ENCODE peak calls at places on chromosomes 3 and 15, in six cellular contexts. Z, W, U, J, I and Y are unnamed samples.

GRCh38 chr3:2993719-2994118 is 116.5 kb downstream of the IL5RA start:
- DNase-seq in Z (no peak), W (no peak), U (no peak), J (no peak), I (no peak), Y (no peak)

GRCh38 chr3:108472011-108472591 is 38.3 kb downstream of the MYH15 start:
- DNase-seq in Z (no peak), W (no peak), U (peak; percentile 69), J (no peak), I (no peak), Y (no peak)

GRCh38 chr3:31135546-31135945 is 241.1 kb upstream of the GADL1 start:
- DNase-seq in Z (no peak), W (no peak), U (no peak), J (no peak), I (no peak), Y (no peak)

GRCh38 chr3:32934150-32934742 is 17.2 kb upstream of the CCR4 start:
- DNase-seq in Z (no peak), W (no peak), U (no peak), J (no peak), I (peak; percentile 35), Y (no peak)

GRCh38 chr15:28246605-28247004 is 75.4 kb downstream of the HERC2 start:
- DNase-seq in Z (no peak), W (no peak), U (no peak), J (no peak), I (no peak), Y (no peak)

GRCh38 chr15:59364238-59364637 is 8.4 kb downstream of the MYO1E start:
- DNase-seq in Z (no peak), W (no peak), U (no peak), J (no peak), I (no peak), Y (no peak)

GRCh38 chr3:132980102-132980501 is 58.1 kb upstream of the TMEM108 start:
- DNase-seq in Z (no peak), W (no peak), U (no peak), J (no peak), I (no peak), Y (no peak)

GRCh38 chr3:127775398-127776109 is 46.8 kb downstream of the MGLL start:
- DNase-seq in Z (peak; percentile 49), W (no peak), U (peak; percentile 56), J (peak; percentile 72), I (peak; percentile 29), Y (no peak)

GRCh38 chr3:19213608-19214220 is 65.4 kb downstream of the KCNH8 start:
- DNase-seq in Z (no peak), W (no peak), U (no peak), J (peak; percentile 58), I (no peak), Y (no peak)

GRCh38 chr15:81897011-81897677 is 148.7 kb downstream of the MEX3B start:
- DNase-seq in Z (no peak), W (no peak), U (peak; percentile 49), J (no peak), I (no peak), Y (no peak)

GRCh38 chr3:46455231-46456115 is 9.2 kb downstream of the LTF start:
- DNase-seq in Z (no peak), W (no peak), U (no peak), J (no peak), I (no peak), Y (no peak)

GRCh38 chr15:44595656-44596510 is 58.9 kb downstream of the EIF3J start:
- DNase-seq in Z (no peak), W (no peak), U (no peak), J (no peak), I (no peak), Y (no peak)

GRCh38 chr3:9508781-9509180 is 44.8 kb downstream of the LHFPL4 start:
- DNase-seq in Z (no peak), W (no peak), U (no peak), J (no peak), I (no peak), Y (no peak)

GRCh38 chr3:48465237-48465530 is 18.6 kb downstream of the ATRIP start:
- DNase-seq in Z (no peak), W (no peak), U (no peak), J (no peak), I (no peak), Y (no peak)

GRCh38 chr3:151183253-151183652 is 19.8 kb downstream of the GPR171 start:
- DNase-seq in Z (no peak), W (no peak), U (no peak), J (no peak), I (no peak), Y (no peak)

DNA sequence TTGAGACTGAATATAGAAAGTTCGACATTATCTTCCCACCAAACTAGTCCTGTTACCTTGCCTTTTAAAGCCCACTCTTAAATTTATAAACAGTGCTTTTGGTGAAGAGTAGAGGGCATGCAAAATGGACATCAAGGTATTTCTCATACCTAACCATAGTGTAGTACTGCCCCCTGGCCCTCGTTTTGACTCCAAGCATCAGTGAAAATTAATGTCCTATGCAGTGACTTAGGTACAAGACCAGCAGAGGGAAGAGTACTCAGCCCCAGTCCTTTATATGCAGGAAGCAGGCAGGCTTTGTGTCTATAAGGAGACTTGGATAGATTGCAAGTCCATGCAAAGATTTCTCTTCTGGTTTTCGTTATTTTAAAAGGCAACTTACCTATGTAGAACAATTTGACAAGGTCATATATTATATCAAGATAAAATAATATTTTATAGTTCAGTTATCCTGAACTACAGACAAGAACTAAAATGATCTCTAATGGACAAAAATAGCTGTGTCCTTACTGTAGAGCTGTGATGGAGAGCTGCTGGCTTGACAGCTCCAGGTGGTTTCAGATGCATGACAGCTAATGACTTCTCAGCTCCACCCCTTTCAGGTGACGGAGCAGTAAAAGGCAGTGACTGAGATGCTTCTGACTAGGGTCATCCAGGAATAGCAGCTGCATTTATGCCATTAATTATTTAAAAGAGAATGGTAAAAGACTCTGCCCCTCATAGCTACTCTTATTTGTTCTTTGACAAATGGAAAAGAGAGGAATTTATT is 646.1 kb downstream of the SQOR start:
- DNase-seq in Z (no peak), W (no peak), U (no peak), J (no peak), I (peak; percentile 65), Y (no peak)
- TF ChIP-seq CTCF in Z (no peak), W (peak; percentile 43), U (no peak), J (no peak), I (peak; percentile 11), Y (no peak)

DNA sequence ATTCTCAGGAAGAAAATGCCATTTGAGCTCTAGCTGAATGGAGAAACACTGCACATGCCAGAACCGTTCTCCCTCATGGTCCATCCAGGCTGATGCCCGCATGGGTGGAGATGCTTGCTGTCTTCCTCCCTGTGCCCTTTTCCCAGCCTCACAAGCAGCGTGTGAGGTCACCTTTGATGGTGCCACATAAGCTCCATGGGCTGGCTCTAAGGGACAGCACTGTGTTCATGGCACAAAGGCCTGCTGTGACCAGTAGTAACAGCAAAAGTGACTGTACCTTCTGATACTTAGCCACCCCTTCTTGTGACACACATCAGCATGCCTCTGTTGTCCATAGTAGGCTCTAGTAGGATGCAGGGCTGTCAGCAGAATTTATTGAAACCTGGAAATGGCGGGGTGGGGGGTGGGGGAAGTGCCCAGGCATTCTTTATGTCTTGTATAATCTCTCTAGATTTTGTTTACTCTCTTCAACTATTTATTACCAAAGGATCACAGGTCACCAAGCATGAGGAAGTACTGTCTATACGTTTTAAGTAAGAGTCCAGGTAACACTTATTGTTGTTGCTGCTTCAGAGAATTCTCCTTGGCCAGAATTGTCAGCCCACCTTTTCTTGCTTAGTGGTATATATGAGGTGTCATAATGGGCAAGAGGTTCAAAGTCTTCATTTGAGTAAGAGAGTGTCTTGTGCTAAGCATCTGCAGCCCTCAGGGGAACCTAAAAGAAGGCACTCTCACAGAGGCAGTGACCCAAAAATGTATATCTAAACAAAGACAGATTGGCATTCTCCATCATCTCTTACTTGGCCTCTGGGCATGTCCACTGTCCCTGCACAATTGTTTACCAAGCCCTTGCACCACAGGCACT is 56.5 kb downstream of the RAB7A start:
- DNase-seq in Z (no peak), W (no peak), U (no peak), J (no peak), I (no peak), Y (no peak)
- TF ChIP-seq CTCF in Z (no peak), W (no peak), U (no peak), J (no peak), I (no peak), Y (no peak)

GRCh38 chr15:90234519-90234988 is 545 bp downstream of the GDPGP1 start:
- DNase-seq in Z (no peak), W (no peak), U (no peak), J (no peak), I (no peak), Y (no peak)
- TF ChIP-seq CTCF in Z (no peak), W (no peak), U (no peak), J (no peak), I (no peak), Y (no peak)

GRCh38 chr15:31302778-31303433 is 23.7 kb upstream of the KLF13 start:
- DNase-seq in Z (no peak), W (no peak), U (no peak), J (peak; percentile 70), I (no peak), Y (no peak)
- TF ChIP-seq CTCF in Z (no peak), W (no peak), U (no peak), J (no peak), I (no peak), Y (no peak)

DNA sequence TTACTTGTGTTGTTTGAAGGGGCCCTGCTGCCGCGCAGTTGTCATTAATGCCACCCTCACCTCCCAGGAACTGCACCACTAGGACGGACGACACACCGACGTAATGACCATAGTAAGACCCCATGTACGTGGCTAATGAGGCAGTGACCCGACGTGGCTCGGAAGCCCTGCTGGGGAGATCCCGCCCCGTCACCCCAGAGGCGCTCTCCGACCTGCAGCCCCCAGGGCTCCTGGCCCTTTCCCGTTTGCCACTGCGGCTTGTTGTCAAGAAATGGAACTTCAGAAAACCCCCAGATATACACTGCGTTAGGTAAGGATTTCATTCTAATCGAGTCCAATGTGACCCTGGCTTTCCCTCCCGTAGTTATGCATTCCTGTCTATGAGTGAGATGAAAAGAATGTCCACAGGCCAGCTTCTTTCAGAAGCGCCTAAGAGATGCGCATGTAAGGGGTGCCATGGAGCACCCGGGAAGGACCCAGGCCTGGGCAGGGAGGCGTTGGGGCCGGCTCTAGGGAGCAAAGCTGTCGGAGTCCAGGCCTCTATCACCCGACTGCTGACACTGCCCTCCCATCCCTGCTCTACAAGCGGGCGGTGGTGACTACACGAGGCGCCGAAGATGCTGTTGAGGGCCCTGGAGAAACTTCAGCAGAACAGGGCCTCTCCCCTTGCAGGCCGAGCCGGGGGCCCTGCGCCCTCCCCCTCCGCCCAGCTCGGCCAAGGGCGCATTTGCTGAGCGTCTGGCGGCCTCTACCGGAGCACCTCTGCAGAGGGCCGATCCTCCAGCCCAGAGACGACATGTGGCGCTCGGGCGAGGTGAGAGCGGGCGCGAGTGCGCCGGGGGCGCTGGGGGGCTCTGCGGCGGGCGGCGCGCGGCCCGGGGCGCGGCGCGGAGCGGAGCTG is at the start of gene GABRA5:
- DNase-seq in Z (no peak), W (peak; percentile 49), U (no peak), J (no peak), I (peak; percentile 29), Y (no peak)
- TF ChIP-seq CTCF in Z (no peak), W (peak; percentile 51), U (peak; percentile 57), J (no peak), I (no peak), Y (peak; percentile 65)

GRCh38 chr3:15241341-15241740 is 35.3 kb downstream of the CAPN7 start:
- DNase-seq in Z (peak; percentile 70), W (no peak), U (no peak), J (no peak), I (no peak), Y (no peak)
- TF ChIP-seq CTCF in Z (no peak), W (peak; percentile 22), U (no peak), J (no peak), I (no peak), Y (peak; percentile 45)